ENCODE peak calls at places on chromosomes 1 and 21, in six cellular contexts. J is fibroblast of pulmonary artery; D is SW480; T is EL; H is CD4-positive, alpha-beta memory T cell; E is tibial artery. B is an unnamed sample.

GRCh38 chr21:39386194-39386593 is 37.3 kb upstream of the HMGN1 start:
- DNase-seq in D (peak), E (no peak), J (peak), H (no peak), T (no peak), B (no peak)

GRCh38 chr1:33822396-33822795 is 41.5 kb upstream of the HMGB4 start:
- DNase-seq in E (no peak), T (no peak), H (no peak), D (no peak), J (no peak), B (no peak)

GRCh38 chr1:11868331-11868730 is 9.6 kb upstream of the NPPB start:
- DNase-seq in J (no peak), E (no peak), H (no peak), T (no peak), D (no peak), B (no peak)

GRCh38 chr1:87806377-87807094 is 477.9 kb downstream of the LMO4 start:
- DNase-seq in E (no peak), J (no peak), H (no peak), T (no peak), D (no peak), B (no peak)

GRCh38 chr1:115217150-115218033 is 120.7 kb downstream of the NGF start:
- DNase-seq in J (no peak), D (no peak), H (no peak), E (peak), T (no peak), B (no peak)

GRCh38 chr21:44890961-44891541 is 17.6 kb upstream of the PTTG1IP start:
- DNase-seq in E (no peak), T (no peak), J (no peak), D (no peak), H (no peak), B (no peak)

GRCh38 chr21:33070921-33071877 is 1.3 kb downstream of the OLIG1 start:
- DNase-seq in H (no peak), T (peak), D (no peak), E (no peak), J (no peak), B (no peak)

GRCh38 chr1:9822897-9823692 is 670 bp downstream of the CLSTN1 start:
- DNase-seq in J (peak), T (peak), E (no peak), H (peak), D (peak), B (peak)

GRCh38 chr1:24547195-24547594 is 8.7 kb upstream of the NCMAP start:
- DNase-seq in T (no peak), J (no peak), E (no peak), D (no peak), H (no peak), B (no peak)

GRCh38 chr21:41369915-41370839 is 8.3 kb downstream of the MX2 start:
- DNase-seq in J (no peak), H (no peak), T (no peak), D (no peak), E (no peak), B (no peak)

GRCh38 chr1:39826583-39826982 is 37.9 kb upstream of the BMP8B start:
- DNase-seq in E (no peak), H (no peak), D (no peak), T (no peak), J (no peak), B (peak)

GRCh38 chr1:21541835-21542234 is 32.6 kb downstream of the ALPL start:
- DNase-seq in T (peak), E (peak), D (no peak), J (peak), H (no peak), B (no peak)

GRCh38 chr1:195158091-195158490 is 1450.1 kb downstream of the KCNT2 start:
- DNase-seq in J (no peak), T (no peak), D (no peak), E (no peak), H (no peak), B (no peak)

GRCh38 chr1:24301395-24302175 is 17.6 kb upstream of the GRHL3 start:
- DNase-seq in J (no peak), H (no peak), T (peak), E (peak), D (no peak), B (no peak)

GRCh38 chr1:11064942-11065341 is 5.1 kb upstream of the SRM start:
- DNase-seq in E (no peak), D (no peak), H (no peak), J (no peak), T (no peak), B (no peak)

GRCh38 chr1:62613890-62614289 is 16.6 kb downstream of the ANGPTL3 start:
- DNase-seq in T (peak), J (peak), D (no peak), E (no peak), H (no peak), B (no peak)

GRCh38 chr1:189752461-189752860 is 725.2 kb downstream of the BRINP3 start:
- DNase-seq in H (no peak), T (no peak), D (no peak), J (peak), E (no peak), B (no peak)

GRCh38 chr1:17119744-17120482 is 662 bp upstream of the PADI2 start:
- DNase-seq in H (no peak), E (no peak), J (no peak), D (no peak), T (no peak), B (no peak)

GRCh38 chr1:181061891-181062777 is 26.4 kb upstream of the IER5 start:
- DNase-seq in J (no peak), D (no peak), H (no peak), E (peak), T (no peak), B (no peak)

GRCh38 chr1:157993179-157994080 is at the start of gene KIRREL1:
- DNase-seq in E (peak), T (peak), H (no peak), J (peak), D (peak), B (peak)

GRCh38 chr1:26999440-26999987 is 6.0 kb downstream of the TRNP1 start:
- DNase-seq in E (peak), H (no peak), J (peak), D (peak), T (peak), B (peak)

GRCh38 chr1:224700915-224701531 is 84.9 kb downstream of the CNIH3 start:
- DNase-seq in T (peak), E (no peak), H (no peak), J (peak), D (no peak), B (no peak)

GRCh38 chr1:227942021-227942715 is 5.6 kb downstream of the WNT9A start:
- DNase-seq in J (no peak), T (no peak), H (no peak), E (peak), D (no peak), B (no peak)

GRCh38 chr1:204206121-204206520 is 7.7 kb downstream of the GOLT1A start:
- DNase-seq in H (no peak), T (peak), E (no peak), D (no peak), J (peak), B (peak)

GRCh38 chr1:28594661-28595411 is 2.8 kb downstream of the RAB42 start:
- DNase-seq in J (peak), T (peak), D (no peak), H (no peak), E (no peak), B (no peak)

GRCh38 chr1:51960262-51960661 is 30.2 kb downstream of the RAB3B start:
- DNase-seq in T (no peak), E (no peak), H (no peak), D (no peak), J (no peak), B (no peak)

GRCh38 chr1:154468480-154469240 is 33.4 kb upstream of the TDRD10 start:
- DNase-seq in D (no peak), T (no peak), H (no peak), J (no peak), E (no peak), B (no peak)

GRCh38 chr1:18632711-18633427 is 2.2 kb downstream of the PAX7 start:
- DNase-seq in D (no peak), E (no peak), T (no peak), J (no peak), H (no peak), B (no peak)

GRCh38 chr1:10113501-10113900 is 80.7 kb downstream of the UBE4B start:
- DNase-seq in T (no peak), J (no peak), E (no peak), H (no peak), D (no peak), B (no peak)

GRCh38 chr1:17624540-17625256 is 85.2 kb downstream of the ARHGEF10L start:
- DNase-seq in D (no peak), T (peak), E (peak), J (peak), H (no peak), B (no peak)

GRCh38 chr1:230749150-230749549 is 2.0 kb downstream of the CAPN9 start:
- DNase-seq in H (no peak), D (no peak), T (no peak), J (no peak), E (no peak), B (no peak)

GRCh38 chr1:19774180-19774785 is 25.4 kb downstream of the TMCO4 start:
- DNase-seq in E (no peak), H (no peak), D (no peak), J (no peak), T (no peak), B (no peak)

GRCh38 chr21:39048064-39048463 is 135.2 kb downstream of the PSMG1 start:
- DNase-seq in T (peak), D (peak), H (no peak), E (no peak), J (peak), B (peak)

GRCh38 chr1:172496678-172497077 is 36.3 kb upstream of the SUCO start:
- DNase-seq in T (peak), E (no peak), H (no peak), D (no peak), J (no peak), B (no peak)

GRCh38 chr21:35226302-35226701 is 177.2 kb upstream of the RUNX1 start:
- DNase-seq in H (no peak), E (no peak), J (no peak), D (peak), T (peak), B (peak)

GRCh38 chr1:7771673-7772299 is 690 bp downstream of the VAMP3 start:
- DNase-seq in T (no peak), J (peak), H (no peak), E (no peak), D (no peak), B (peak)

GRCh38 chr1:28921286-28921869 is 7.0 kb downstream of the EPB41 start:
- DNase-seq in E (no peak), J (no peak), T (no peak), H (no peak), D (no peak), B (no peak)

GRCh38 chr1:204670152-204670927 is 15.2 kb downstream of the LRRN2 start:
- DNase-seq in J (peak), H (no peak), T (peak), D (no peak), E (no peak), B (no peak)

B was measured in endothelial cell of umbilical vein.